ENCODE peak calls at places on chromosome 17, in nine cellular contexts. One of them, this sample, is unnamed.

GRCh38 chr17:46003907-46004748 is 5.1 kb downstream of the STH start:
- DNase-seq in substantia nigra: peak
- DNase-seq in H9: no peak
- DNase-seq in heart right ventricle: peak
- DNase-seq in PC-9: no peak
- DNase-seq in CD8-positive, alpha-beta T cell: no peak
- DNase-seq in transverse colon: peak
- DNase-seq in esophagus squamous epithelium: no peak
- DNase-seq in SJSA1: no peak
- DNase-seq in this sample: no peak

GRCh38 chr17:30996481-30996880 is 25.6 kb downstream of the RNF135 start:
- DNase-seq in substantia nigra: no peak
- DNase-seq in H9: no peak
- DNase-seq in heart right ventricle: no peak
- DNase-seq in PC-9: no peak
- DNase-seq in CD8-positive, alpha-beta T cell: no peak
- DNase-seq in transverse colon: no peak
- DNase-seq in esophagus squamous epithelium: no peak
- DNase-seq in SJSA1: no peak
- DNase-seq in this sample: no peak

GRCh38 chr17:48612456-48612853 is 1.6 kb upstream of the HOXB7 start:
- DNase-seq in substantia nigra: no peak
- DNase-seq in H9: no peak
- DNase-seq in heart right ventricle: no peak
- DNase-seq in PC-9: no peak
- DNase-seq in CD8-positive, alpha-beta T cell: no peak
- DNase-seq in transverse colon: no peak
- DNase-seq in esophagus squamous epithelium: no peak
- DNase-seq in SJSA1: no peak
- DNase-seq in this sample: no peak

GRCh38 chr17:9291912-9292562 is 270.7 kb downstream of the NTN1 start:
- DNase-seq in substantia nigra: no peak
- DNase-seq in H9: peak
- DNase-seq in heart right ventricle: peak
- DNase-seq in PC-9: peak
- DNase-seq in CD8-positive, alpha-beta T cell: peak
- DNase-seq in transverse colon: peak
- DNase-seq in esophagus squamous epithelium: no peak
- DNase-seq in SJSA1: peak
- DNase-seq in this sample: no peak

GRCh38 chr17:42394838-42395237 is 6.6 kb upstream of the STAT3 start:
- DNase-seq in substantia nigra: no peak
- DNase-seq in H9: no peak
- DNase-seq in heart right ventricle: no peak
- DNase-seq in PC-9: no peak
- DNase-seq in CD8-positive, alpha-beta T cell: no peak
- DNase-seq in transverse colon: no peak
- DNase-seq in esophagus squamous epithelium: no peak
- DNase-seq in SJSA1: no peak
- DNase-seq in this sample: no peak

GRCh38 chr17:58335779-58336455 is 7.3 kb upstream of the TSPOAP1 start:
- DNase-seq in substantia nigra: no peak
- DNase-seq in H9: no peak
- DNase-seq in heart right ventricle: no peak
- DNase-seq in PC-9: peak
- DNase-seq in CD8-positive, alpha-beta T cell: peak
- DNase-seq in transverse colon: peak
- DNase-seq in esophagus squamous epithelium: no peak
- DNase-seq in SJSA1: no peak
- DNase-seq in this sample: peak

GRCh38 chr17:72811976-72812687 is 280.4 kb downstream of the SLC39A11 start:
- DNase-seq in substantia nigra: no peak
- DNase-seq in H9: no peak
- DNase-seq in heart right ventricle: no peak
- DNase-seq in PC-9: no peak
- DNase-seq in CD8-positive, alpha-beta T cell: no peak
- DNase-seq in transverse colon: no peak
- DNase-seq in esophagus squamous epithelium: no peak
- DNase-seq in SJSA1: no peak
- DNase-seq in this sample: no peak

GRCh38 chr17:21010705-21011596 is 31.9 kb downstream of the USP22 start:
- DNase-seq in substantia nigra: no peak
- DNase-seq in H9: no peak
- DNase-seq in heart right ventricle: no peak
- DNase-seq in PC-9: no peak
- DNase-seq in CD8-positive, alpha-beta T cell: no peak
- DNase-seq in transverse colon: no peak
- DNase-seq in esophagus squamous epithelium: no peak
- DNase-seq in SJSA1: no peak
- DNase-seq in this sample: no peak

GRCh38 chr17:7217113-7217987 is 2.3 kb downstream of the DLG4 start:
- DNase-seq in substantia nigra: no peak
- DNase-seq in H9: peak
- DNase-seq in heart right ventricle: peak
- DNase-seq in PC-9: no peak
- DNase-seq in CD8-positive, alpha-beta T cell: no peak
- DNase-seq in transverse colon: peak
- DNase-seq in esophagus squamous epithelium: no peak
- DNase-seq in SJSA1: no peak
- DNase-seq in this sample: no peak

GRCh38 chr17:7885357-7886226 is 3.0 kb upstream of the CHD3 start:
- DNase-seq in substantia nigra: no peak
- DNase-seq in H9: peak
- DNase-seq in heart right ventricle: peak
- DNase-seq in PC-9: peak
- DNase-seq in CD8-positive, alpha-beta T cell: peak
- DNase-seq in transverse colon: peak
- DNase-seq in esophagus squamous epithelium: no peak
- DNase-seq in SJSA1: peak
- DNase-seq in this sample: peak

GRCh38 chr17:75032896-75033294 is 13.9 kb downstream of the ATP5PD start:
- DNase-seq in substantia nigra: no peak
- DNase-seq in H9: no peak
- DNase-seq in heart right ventricle: peak
- DNase-seq in PC-9: no peak
- DNase-seq in CD8-positive, alpha-beta T cell: no peak
- DNase-seq in transverse colon: no peak
- DNase-seq in esophagus squamous epithelium: no peak
- DNase-seq in SJSA1: peak
- DNase-seq in this sample: no peak

GRCh38 chr17:21297026-21297520 is 12.6 kb downstream of the MAP2K3 start:
- DNase-seq in substantia nigra: no peak
- DNase-seq in H9: no peak
- DNase-seq in heart right ventricle: no peak
- DNase-seq in PC-9: no peak
- DNase-seq in CD8-positive, alpha-beta T cell: no peak
- DNase-seq in transverse colon: no peak
- DNase-seq in esophagus squamous epithelium: no peak
- DNase-seq in SJSA1: no peak
- DNase-seq in this sample: no peak

GRCh38 chr17:45043268-45043681 is 8.2 kb downstream of the DCAKD start:
- DNase-seq in substantia nigra: no peak
- DNase-seq in H9: no peak
- DNase-seq in heart right ventricle: no peak
- DNase-seq in PC-9: no peak
- DNase-seq in CD8-positive, alpha-beta T cell: no peak
- DNase-seq in transverse colon: no peak
- DNase-seq in esophagus squamous epithelium: no peak
- DNase-seq in SJSA1: no peak
- DNase-seq in this sample: no peak

GRCh38 chr17:57009737-57010445 is 32.0 kb downstream of the SCPEP1 start:
- DNase-seq in substantia nigra: no peak
- DNase-seq in H9: peak
- DNase-seq in heart right ventricle: peak
- DNase-seq in PC-9: peak
- DNase-seq in CD8-positive, alpha-beta T cell: peak
- DNase-seq in transverse colon: peak
- DNase-seq in esophagus squamous epithelium: no peak
- DNase-seq in SJSA1: peak
- DNase-seq in this sample: peak

GRCh38 chr17:7019839-7020519 is 2.9 kb upstream of the BCL6B start:
- DNase-seq in substantia nigra: no peak
- DNase-seq in H9: peak
- DNase-seq in heart right ventricle: peak
- DNase-seq in PC-9: peak
- DNase-seq in CD8-positive, alpha-beta T cell: no peak
- DNase-seq in transverse colon: peak
- DNase-seq in esophagus squamous epithelium: no peak
- DNase-seq in SJSA1: peak
- DNase-seq in this sample: no peak

GRCh38 chr17:27469256-27469655 is 13.0 kb downstream of the KSR1 start:
- DNase-seq in substantia nigra: no peak
- DNase-seq in H9: no peak
- DNase-seq in heart right ventricle: no peak
- DNase-seq in PC-9: no peak
- DNase-seq in CD8-positive, alpha-beta T cell: no peak
- DNase-seq in transverse colon: no peak
- DNase-seq in esophagus squamous epithelium: no peak
- DNase-seq in SJSA1: no peak
- DNase-seq in this sample: no peak

GRCh38 chr17:63780507-63780906 is 6.5 kb downstream of the DDX42 start:
- DNase-seq in substantia nigra: no peak
- DNase-seq in H9: no peak
- DNase-seq in heart right ventricle: no peak
- DNase-seq in PC-9: peak
- DNase-seq in CD8-positive, alpha-beta T cell: no peak
- DNase-seq in transverse colon: no peak
- DNase-seq in esophagus squamous epithelium: no peak
- DNase-seq in SJSA1: peak
- DNase-seq in this sample: no peak

GRCh38 chr17:67546578-67547527 is 169.8 kb downstream of the PITPNC1 start:
- DNase-seq in substantia nigra: no peak
- DNase-seq in H9: peak
- DNase-seq in heart right ventricle: peak
- DNase-seq in PC-9: no peak
- DNase-seq in CD8-positive, alpha-beta T cell: no peak
- DNase-seq in transverse colon: peak
- DNase-seq in esophagus squamous epithelium: no peak
- DNase-seq in SJSA1: no peak
- DNase-seq in this sample: no peak

GRCh38 chr17:72270530-72270929 is 149.7 kb downstream of the SOX9 start:
- DNase-seq in substantia nigra: no peak
- DNase-seq in H9: no peak
- DNase-seq in heart right ventricle: peak
- DNase-seq in PC-9: peak
- DNase-seq in CD8-positive, alpha-beta T cell: no peak
- DNase-seq in transverse colon: no peak
- DNase-seq in esophagus squamous epithelium: no peak
- DNase-seq in SJSA1: no peak
- DNase-seq in this sample: no peak

GRCh38 chr17:78378225-78379133 is at the start of gene PGS1:
- DNase-seq in substantia nigra: peak
- DNase-seq in H9: peak
- DNase-seq in heart right ventricle: peak
- DNase-seq in PC-9: peak
- DNase-seq in CD8-positive, alpha-beta T cell: peak
- DNase-seq in transverse colon: peak
- DNase-seq in esophagus squamous epithelium: no peak
- DNase-seq in SJSA1: peak
- DNase-seq in this sample: peak

DNA sequence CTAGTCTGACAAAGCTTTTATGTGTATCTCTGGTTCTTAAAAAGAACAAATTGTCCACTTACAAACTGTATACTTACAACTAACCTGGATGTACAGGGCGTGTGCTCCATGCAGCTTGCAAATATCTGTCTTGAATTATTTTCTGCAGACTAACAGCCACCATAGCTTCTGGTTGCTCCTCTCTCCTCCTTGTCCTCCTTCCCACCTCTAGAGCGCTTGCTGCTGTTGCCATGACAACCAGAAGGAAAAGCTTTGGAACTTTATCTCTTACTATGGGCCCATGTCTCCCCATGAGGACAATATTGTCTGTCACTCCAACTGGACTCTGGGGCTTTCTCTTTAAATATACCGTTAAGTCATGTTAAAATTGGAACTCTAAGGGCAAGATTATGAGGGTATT is 71.5 kb upstream of the DHX40 start:
- DNase-seq in substantia nigra: no peak
- DNase-seq in H9: no peak
- DNase-seq in heart right ventricle: no peak
- DNase-seq in PC-9: no peak
- DNase-seq in CD8-positive, alpha-beta T cell: no peak
- DNase-seq in transverse colon: no peak
- DNase-seq in esophagus squamous epithelium: no peak
- DNase-seq in SJSA1: no peak
- DNase-seq in this sample: no peak
- H3K27ac ChIP-seq in substantia nigra: no peak
- H3K27ac ChIP-seq in H9: no peak
- H3K27ac ChIP-seq in heart right ventricle: no peak
- H3K27ac ChIP-seq in PC-9: no peak
- H3K27ac ChIP-seq in CD8-positive, alpha-beta T cell: no peak
- H3K27ac ChIP-seq in transverse colon: no peak
- H3K27ac ChIP-seq in esophagus squamous epithelium: no peak
- H3K27ac ChIP-seq in SJSA1: no peak
- H3K27ac ChIP-seq in this sample: no peak

GRCh38 chr17:10698116-10698818 is 873 bp downstream of the ADPRM start:
- DNase-seq in substantia nigra: no peak
- DNase-seq in H9: no peak
- DNase-seq in heart right ventricle: no peak
- DNase-seq in PC-9: no peak
- DNase-seq in CD8-positive, alpha-beta T cell: no peak
- DNase-seq in transverse colon: no peak
- DNase-seq in esophagus squamous epithelium: no peak
- DNase-seq in SJSA1: no peak
- DNase-seq in this sample: no peak
- H3K27ac ChIP-seq in substantia nigra: peak
- H3K27ac ChIP-seq in H9: peak
- H3K27ac ChIP-seq in heart right ventricle: peak
- H3K27ac ChIP-seq in PC-9: no peak
- H3K27ac ChIP-seq in CD8-positive, alpha-beta T cell: peak
- H3K27ac ChIP-seq in transverse colon: peak
- H3K27ac ChIP-seq in esophagus squamous epithelium: peak
- H3K27ac ChIP-seq in SJSA1: peak
- H3K27ac ChIP-seq in this sample: peak

DNA sequence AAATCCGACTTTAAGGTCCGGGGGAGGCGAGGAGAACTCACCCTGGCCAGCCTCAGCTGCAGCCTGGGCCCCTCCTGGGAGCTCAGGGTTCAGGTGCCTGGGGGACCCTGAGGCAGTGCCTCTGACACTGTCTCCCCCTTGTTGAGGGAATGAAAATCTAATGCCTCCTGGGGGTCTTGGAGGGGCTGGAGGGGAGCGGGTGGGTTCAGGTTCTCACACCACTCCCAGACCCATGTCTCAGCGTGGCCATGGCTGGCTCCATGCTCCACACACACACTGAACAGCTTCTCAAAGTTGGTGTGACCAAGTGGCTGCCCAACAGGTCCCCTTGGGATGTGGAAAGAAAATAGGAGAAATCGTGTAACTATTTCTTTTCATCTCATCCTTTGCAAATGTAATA is 903 bp upstream of the PRCD start:
- DNase-seq in substantia nigra: no peak
- DNase-seq in H9: no peak
- DNase-seq in heart right ventricle: no peak
- DNase-seq in PC-9: no peak
- DNase-seq in CD8-positive, alpha-beta T cell: no peak
- DNase-seq in transverse colon: no peak
- DNase-seq in esophagus squamous epithelium: no peak
- DNase-seq in SJSA1: no peak
- DNase-seq in this sample: no peak
- H3K27ac ChIP-seq in substantia nigra: no peak
- H3K27ac ChIP-seq in H9: no peak
- H3K27ac ChIP-seq in heart right ventricle: peak
- H3K27ac ChIP-seq in PC-9: no peak
- H3K27ac ChIP-seq in CD8-positive, alpha-beta T cell: no peak
- H3K27ac ChIP-seq in transverse colon: peak
- H3K27ac ChIP-seq in esophagus squamous epithelium: peak
- H3K27ac ChIP-seq in SJSA1: no peak
- H3K27ac ChIP-seq in this sample: no peak

GRCh38 chr17:82018152-82019041 is 4.3 kb downstream of the CENPX start:
- DNase-seq in substantia nigra: no peak
- DNase-seq in H9: no peak
- DNase-seq in heart right ventricle: no peak
- DNase-seq in PC-9: no peak
- DNase-seq in CD8-positive, alpha-beta T cell: no peak
- DNase-seq in transverse colon: no peak
- DNase-seq in esophagus squamous epithelium: no peak
- DNase-seq in SJSA1: no peak
- DNase-seq in this sample: no peak
- H3K27ac ChIP-seq in substantia nigra: no peak
- H3K27ac ChIP-seq in H9: no peak
- H3K27ac ChIP-seq in heart right ventricle: no peak
- H3K27ac ChIP-seq in PC-9: no peak
- H3K27ac ChIP-seq in CD8-positive, alpha-beta T cell: no peak
- H3K27ac ChIP-seq in transverse colon: no peak
- H3K27ac ChIP-seq in esophagus squamous epithelium: no peak
- H3K27ac ChIP-seq in SJSA1: no peak
- H3K27ac ChIP-seq in this sample: no peak

This sample was measured in effector memory CD4-positive, alpha-beta T cell.